ENCODE peak calls at places on chromosomes 12 and 14, in ten cellular contexts. L, O, Z, X, T, P, Y, U, V and W are unnamed samples.
A peak's percentile ranks its signal among the peaks of the same experiment; 100 is the strongest.

GRCh38 chr12:46343122-46343852 is 29.3 kb downstream of the SLC38A2 start:
- DNase-seq in L (no peak), O (no peak), Z (no peak), X (no peak), T (no peak), P (peak; percentile 25), Y (no peak), U (no peak), V (no peak), W (peak; percentile 49)

GRCh38 chr12:33052141-33053051 is 155.8 kb upstream of the PKP2 start:
- DNase-seq in L (no peak), O (no peak), Z (no peak), X (no peak), T (no peak), P (no peak), Y (no peak), U (no peak), V (no peak), W (no peak)

GRCh38 chr14:104291123-104292000 is 153.0 kb downstream of the KIF26A start:
- DNase-seq in L (no peak), O (no peak), Z (no peak), X (no peak), T (peak; percentile 69), P (no peak), Y (no peak), U (no peak), V (no peak), W (no peak)

GRCh38 chr14:86626530-86626929 is 1096.6 kb downstream of the FLRT2 start:
- DNase-seq in L (no peak), O (no peak), Z (no peak), X (no peak), T (no peak), P (no peak), Y (no peak), U (no peak), V (no peak), W (no peak)

GRCh38 chr12:53481957-53482586 is 17.2 kb downstream of the MAP3K12 start:
- DNase-seq in L (peak; percentile 54), O (no peak), Z (no peak), X (peak; percentile 29), T (peak; percentile 19), P (no peak), Y (no peak), U (no peak), V (no peak), W (no peak)

GRCh38 chr12:97748298-97748697 is 285.7 kb downstream of the RMST start:
- DNase-seq in L (no peak), O (no peak), Z (no peak), X (no peak), T (no peak), P (no peak), Y (no peak), U (no peak), V (no peak), W (no peak)

GRCh38 chr14:90539996-90540395 is 143.2 kb downstream of the CALM1 start:
- DNase-seq in L (no peak), O (no peak), Z (no peak), X (no peak), T (no peak), P (no peak), Y (no peak), U (no peak), V (no peak), W (no peak)

GRCh38 chr12:9064815-9065606 is 50.7 kb downstream of the A2M start:
- DNase-seq in L (no peak), O (peak; percentile 86), Z (no peak), X (peak; percentile 82), T (peak; percentile 85), P (peak; percentile 70), Y (peak; percentile 9), U (peak; percentile 48), V (peak; percentile 6), W (peak; percentile 63)

GRCh38 chr12:97173672-97174385 is 266.8 kb downstream of the NEDD1 start:
- DNase-seq in L (no peak), O (no peak), Z (no peak), X (no peak), T (no peak), P (no peak), Y (no peak), U (no peak), V (no peak), W (no peak)

GRCh38 chr12:108457006-108457733 is 57.9 kb upstream of the FICD start:
- DNase-seq in L (peak; percentile 71), O (peak; percentile 31), Z (peak; percentile 24), X (peak; percentile 62), T (no peak), P (peak; percentile 76), Y (peak; percentile 55), U (no peak), V (no peak), W (peak; percentile 52)

GRCh38 chr12:122513660-122514059 is 12.9 kb upstream of the ZCCHC8 start:
- DNase-seq in L (no peak), O (no peak), Z (no peak), X (no peak), T (no peak), P (no peak), Y (no peak), U (no peak), V (no peak), W (no peak)

GRCh38 chr14:101357038-101357437 is 204.3 kb upstream of the DIO3 start:
- DNase-seq in L (no peak), O (no peak), Z (no peak), X (no peak), T (no peak), P (no peak), Y (no peak), U (no peak), V (no peak), W (no peak)

GRCh38 chr14:103899316-103899715 is 28.9 kb upstream of the TDRD9 start:
- DNase-seq in L (no peak), O (no peak), Z (no peak), X (no peak), T (no peak), P (no peak), Y (no peak), U (no peak), V (no peak), W (no peak)

GRCh38 chr14:64196668-64197411 is 97.3 kb downstream of the ESR2 start:
- DNase-seq in L (peak; percentile 65), O (peak; percentile 81), Z (no peak), X (peak; percentile 60), T (peak; percentile 71), P (no peak), Y (peak; percentile 61), U (peak; percentile 57), V (no peak), W (no peak)

GRCh38 chr12:67893003-67893402 is 96.2 kb upstream of the IFNG-AS1 start:
- DNase-seq in L (no peak), O (no peak), Z (no peak), X (no peak), T (no peak), P (no peak), Y (no peak), U (no peak), V (no peak), W (no peak)

GRCh38 chr12:67068204-67068731 is 200.9 kb upstream of the CAND1 start:
- DNase-seq in L (no peak), O (no peak), Z (no peak), X (no peak), T (peak; percentile 48), P (peak; percentile 16), Y (no peak), U (no peak), V (no peak), W (no peak)

GRCh38 chr14:24430682-24431568 is 1.2 kb downstream of the KHNYN start:
- DNase-seq in L (peak; percentile 85), O (peak; percentile 40), Z (peak; percentile 18), X (peak; percentile 15), T (peak; percentile 41), P (peak; percentile 29), Y (peak; percentile 60), U (no peak), V (no peak), W (no peak)

GRCh38 chr14:43795600-43796228 is 711.4 kb downstream of the FSCB start:
- DNase-seq in L (no peak), O (no peak), Z (no peak), X (no peak), T (no peak), P (peak; percentile 35), Y (peak; percentile 0), U (no peak), V (no peak), W (no peak)

GRCh38 chr12:104132351-104132956 is 5.6 kb downstream of the NFYB start:
- DNase-seq in L (no peak), O (peak; percentile 5), Z (no peak), X (peak; percentile 8), T (no peak), P (no peak), Y (no peak), U (no peak), V (no peak), W (no peak)

GRCh38 chr14:60222820-60223219 is 26.2 kb upstream of the PPM1A start:
- DNase-seq in L (no peak), O (peak; percentile 66), Z (no peak), X (no peak), T (no peak), P (no peak), Y (no peak), U (peak; percentile 58), V (no peak), W (peak; percentile 15)

GRCh38 chr12:29437575-29437974 is 56.6 kb upstream of the ERGIC2 start:
- DNase-seq in L (no peak), O (no peak), Z (no peak), X (no peak), T (no peak), P (no peak), Y (no peak), U (no peak), V (no peak), W (no peak)

GRCh38 chr12:59164991-59165718 is 244.9 kb upstream of the LRIG3 start:
- DNase-seq in L (peak; percentile 10), O (no peak), Z (no peak), X (peak; percentile 58), T (no peak), P (peak; percentile 56), Y (peak; percentile 54), U (no peak), V (no peak), W (peak; percentile 59)

GRCh38 chr12:93608313-93608712 is 35.8 kb downstream of the SOCS2 start:
- DNase-seq in L (no peak), O (no peak), Z (no peak), X (no peak), T (no peak), P (no peak), Y (peak; percentile 21), U (no peak), V (no peak), W (peak; percentile 16)

GRCh38 chr12:125194999-125195398 is 129.8 kb downstream of the AACS start:
- DNase-seq in L (no peak), O (no peak), Z (no peak), X (no peak), T (peak; percentile 39), P (no peak), Y (no peak), U (no peak), V (no peak), W (no peak)

GRCh38 chr14:39956372-39956771 is 524.1 kb upstream of the FBXO33 start:
- DNase-seq in L (peak; percentile 37), O (no peak), Z (no peak), X (no peak), T (no peak), P (peak; percentile 24), Y (no peak), U (no peak), V (no peak), W (no peak)

GRCh38 chr12:113537041-113537750 is 65.5 kb upstream of the LHX5 start:
- DNase-seq in L (no peak), O (no peak), Z (no peak), X (no peak), T (no peak), P (no peak), Y (no peak), U (no peak), V (no peak), W (no peak)

GRCh38 chr14:97180304-97181200 is 383.4 kb downstream of the VRK1 start:
- DNase-seq in L (peak; percentile 40), O (no peak), Z (no peak), X (no peak), T (no peak), P (peak; percentile 93), Y (peak; percentile 3), U (no peak), V (no peak), W (peak; percentile 79)

GRCh38 chr12:124667671-124668337 is 100.4 kb upstream of the NCOR2 start:
- DNase-seq in L (no peak), O (no peak), Z (no peak), X (no peak), T (no peak), P (no peak), Y (no peak), U (no peak), V (no peak), W (peak; percentile 45)